ENCODE peak calls at places on chromosomes 12 and 14, in six cellular contexts. J is hepatocyte, A is A549, P is H9, H is mammary epithelial cell, V is neural progenitor cell. S is an unnamed sample.

GRCh38 chr14:93713726-93714405 is 74.4 kb downstream of the PRIMA1 start:
- DNase-seq in H (no peak), P (no peak), V (no peak), J (no peak), A (no peak), S (peak)

GRCh38 chr14:92472860-92473259 is 40.7 kb upstream of the RIN3 start:
- DNase-seq in J (no peak), P (no peak), V (no peak), H (peak), A (no peak), S (no peak)

GRCh38 chr14:95876769-95877490 is at the start of gene TUNAR:
- DNase-seq in V (peak), H (no peak), A (no peak), J (no peak), P (peak), S (peak)

GRCh38 chr12:99427104-99427503 is 220.4 kb upstream of the GARIN6 start:
- DNase-seq in V (no peak), A (no peak), P (no peak), H (no peak), J (no peak), S (no peak)

GRCh38 chr14:75885829-75886228 is 96.0 kb downstream of the TGFB3 start:
- DNase-seq in H (peak), J (no peak), A (no peak), V (no peak), P (no peak), S (no peak)

GRCh38 chr12:60123443-60124000 is 527.7 kb downstream of the SLC16A7 start:
- DNase-seq in J (no peak), H (peak), P (no peak), A (no peak), V (no peak), S (no peak)

GRCh38 chr12:25701290-25701689 is 148.2 kb upstream of the LMNTD1 start:
- DNase-seq in V (no peak), J (peak), P (no peak), A (peak), H (peak), S (no peak)

GRCh38 chr12:60176891-60177290 is 581.1 kb downstream of the SLC16A7 start:
- DNase-seq in V (no peak), P (no peak), J (no peak), A (no peak), H (no peak), S (no peak)

GRCh38 chr14:29521526-29522137 is 406.0 kb downstream of the PRKD1 start:
- DNase-seq in P (peak), A (no peak), J (peak), V (peak), H (no peak), S (no peak)

GRCh38 chr14:103894034-103894722 is 34.1 kb upstream of the TDRD9 start:
- DNase-seq in V (no peak), H (no peak), A (no peak), P (no peak), J (no peak), S (peak)

GRCh38 chr14:72444701-72445100 is 449.2 kb downstream of the DPF3 start:
- DNase-seq in H (peak), A (no peak), J (no peak), V (no peak), P (no peak), S (no peak)

GRCh38 chr12:6963741-6964446 is 6.6 kb downstream of the PHB2 start:
- DNase-seq in P (peak), J (peak), V (no peak), H (no peak), A (no peak), S (no peak)
- TF ChIP-seq CTCF in P (no peak), J (no peak), V (no peak), H (no peak), A (no peak), S (no peak)

GRCh38 chr12:6297170-6297569 is 13.3 kb upstream of the PLEKHG6 start:
- DNase-seq in J (no peak), A (no peak), V (no peak), H (no peak), P (no peak), S (no peak)

GRCh38 chr12:6292606-6293005 is 17.9 kb upstream of the PLEKHG6 start:
- DNase-seq in V (no peak), P (no peak), J (no peak), H (peak), A (peak), S (peak)

GRCh38 chr12:6295187-6295811 is 15.2 kb upstream of the PLEKHG6 start:
- DNase-seq in J (peak), P (no peak), V (no peak), A (peak), H (peak), S (peak)

GRCh38 chr12:6294533-6295186 is 15.8 kb upstream of the PLEKHG6 start:
- DNase-seq in P (no peak), J (no peak), V (no peak), H (no peak), A (no peak), S (peak)

DNA sequence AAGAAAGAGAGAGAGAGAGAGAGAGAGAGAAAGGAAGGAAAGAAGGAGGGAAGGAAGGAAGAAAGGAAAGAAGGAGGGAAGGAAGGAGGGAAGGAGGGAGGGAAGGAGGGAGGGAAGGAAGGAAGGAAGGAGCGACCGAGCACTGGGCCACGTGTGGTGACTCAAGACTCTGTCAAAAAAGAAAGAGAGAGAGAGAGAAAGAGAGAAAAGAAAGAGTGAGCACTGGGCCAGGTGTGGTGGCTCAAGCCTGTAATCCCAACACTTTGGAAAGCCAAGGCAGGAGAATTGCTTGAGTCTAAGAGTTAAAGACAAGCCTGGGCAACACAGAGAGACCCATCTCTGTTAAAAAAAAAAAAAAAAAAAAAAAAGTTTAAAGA is 16.3 kb upstream of the PLEKHG6 start:
- DNase-seq in H (no peak), P (no peak), J (no peak), V (no peak), A (no peak), S (no peak)
- H3K4me2 ChIP-seq in H (no peak), P (no peak), J (peak), V (no peak), A (peak), S (no peak)

DNA sequence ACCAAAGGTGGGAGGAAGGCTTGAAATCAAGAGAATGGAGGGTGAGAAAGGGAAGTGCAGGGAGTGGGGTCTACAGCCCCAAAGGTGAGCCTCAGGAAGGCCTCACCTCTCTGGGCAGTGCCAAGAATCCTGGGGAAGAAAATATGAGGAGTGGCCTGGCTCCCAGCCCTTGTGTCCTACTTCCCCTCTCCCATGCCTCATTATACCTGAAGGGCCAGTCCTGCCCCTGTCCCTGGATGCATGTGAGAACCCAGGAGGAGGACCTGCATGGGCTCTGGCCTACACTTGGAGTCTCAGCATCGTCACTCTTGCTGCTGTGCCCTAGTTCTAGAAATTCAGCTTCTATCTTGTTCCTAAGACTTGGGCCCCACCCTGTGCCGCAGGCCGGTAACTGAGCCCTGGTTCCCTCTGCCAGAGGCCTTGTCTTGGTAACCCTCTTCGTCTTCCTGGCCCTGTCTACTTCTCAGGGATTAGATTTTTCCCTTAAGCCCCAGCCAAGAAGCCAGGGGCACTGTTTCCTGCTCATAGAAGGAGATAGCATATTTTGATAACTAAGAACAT is 10.9 kb upstream of the MYH7 start:
- DNase-seq in H (no peak), P (no peak), V (no peak), A (no peak), J (no peak), S (no peak)
- TF ChIP-seq CTCF in H (no peak), P (no peak), V (no peak), A (no peak), J (no peak), S (no peak)

GRCh38 chr12:91111366-91112321 is at the start of gene LUM:
- DNase-seq in V (peak), P (no peak), J (peak), A (no peak), H (no peak), S (no peak)
- H3K4me2 ChIP-seq in V (no peak), P (no peak), J (peak), A (no peak), H (no peak), S (peak)

DNA sequence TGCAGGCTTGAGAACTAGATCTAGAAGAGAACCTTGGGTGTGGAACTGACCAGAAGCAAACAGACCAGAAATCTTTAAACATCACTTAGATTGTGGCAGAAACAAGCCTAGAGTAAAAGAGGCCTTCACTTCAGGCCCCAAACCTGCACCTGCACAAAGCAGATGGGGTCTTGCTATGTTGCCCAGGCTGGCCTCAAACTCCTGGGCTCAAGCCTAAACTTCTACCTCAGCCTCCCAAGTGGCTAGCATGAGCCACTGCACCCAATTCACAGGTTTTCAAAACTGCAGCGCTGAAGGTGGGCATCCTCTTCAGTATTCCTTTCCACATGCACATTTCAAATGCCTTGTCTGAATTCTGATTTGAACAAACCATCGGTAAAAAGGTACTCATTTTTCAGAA is 19.9 kb downstream of the MOK start:
- DNase-seq in V (no peak), H (no peak), P (no peak), J (no peak), A (no peak), S (no peak)
- TF ChIP-seq CTCF in V (no peak), H (no peak), P (peak), J (no peak), A (no peak), S (no peak)

S was measured in osteoblast.